ENCODE peak calls at places on chromosomes 13 and 19, in ten cellular contexts. One of them, this sample, is unnamed.

GRCh38 chr13:46173656-46174055 is 8.3 kb downstream of the LCP1 start:
- DNase-seq in CD4-positive, alpha-beta T cell: no peak
- DNase-seq in fibroblast of lung: no peak
- DNase-seq in tibial nerve: no peak
- DNase-seq in HepG2: no peak
- DNase-seq in WERI-Rb-1: no peak
- DNase-seq in IMR-90: no peak
- DNase-seq in GM23338: no peak
- DNase-seq in lower lobe of right lung: no peak
- DNase-seq in fibroblast of pulmonary artery: no peak
- DNase-seq in this sample: no peak

GRCh38 chr19:45442927-45443461 is 19.3 kb upstream of the ERCC1 start:
- DNase-seq in CD4-positive, alpha-beta T cell: peak; percentile 51
- DNase-seq in fibroblast of lung: peak; percentile 41
- DNase-seq in tibial nerve: peak; percentile 48
- DNase-seq in HepG2: no peak
- DNase-seq in WERI-Rb-1: peak; percentile 68
- DNase-seq in IMR-90: peak; percentile 59
- DNase-seq in GM23338: peak; percentile 69
- DNase-seq in lower lobe of right lung: peak; percentile 84
- DNase-seq in fibroblast of pulmonary artery: peak; percentile 56
- DNase-seq in this sample: no peak

GRCh38 chr19:55446060-55446459 is 3.0 kb upstream of the SHISA7 start:
- DNase-seq in CD4-positive, alpha-beta T cell: no peak
- DNase-seq in fibroblast of lung: no peak
- DNase-seq in tibial nerve: no peak
- DNase-seq in HepG2: peak; percentile 49
- DNase-seq in WERI-Rb-1: no peak
- DNase-seq in IMR-90: no peak
- DNase-seq in GM23338: no peak
- DNase-seq in lower lobe of right lung: no peak
- DNase-seq in fibroblast of pulmonary artery: no peak
- DNase-seq in this sample: no peak

GRCh38 chr13:60155978-60156377 is 7.8 kb downstream of the DIAPH3 start:
- DNase-seq in CD4-positive, alpha-beta T cell: no peak
- DNase-seq in fibroblast of lung: no peak
- DNase-seq in tibial nerve: no peak
- DNase-seq in HepG2: no peak
- DNase-seq in WERI-Rb-1: no peak
- DNase-seq in IMR-90: peak; percentile 8
- DNase-seq in GM23338: peak; percentile 58
- DNase-seq in lower lobe of right lung: no peak
- DNase-seq in fibroblast of pulmonary artery: peak; percentile 43
- DNase-seq in this sample: no peak

GRCh38 chr13:25347156-25347555 is 24.6 kb upstream of the ATP8A2 start:
- DNase-seq in CD4-positive, alpha-beta T cell: no peak
- DNase-seq in fibroblast of lung: no peak
- DNase-seq in tibial nerve: no peak
- DNase-seq in HepG2: no peak
- DNase-seq in WERI-Rb-1: no peak
- DNase-seq in IMR-90: no peak
- DNase-seq in GM23338: peak; percentile 53
- DNase-seq in lower lobe of right lung: no peak
- DNase-seq in fibroblast of pulmonary artery: no peak
- DNase-seq in this sample: no peak

GRCh38 chr13:57632276-57633140 is 964 bp downstream of the PCDH17 start:
- DNase-seq in CD4-positive, alpha-beta T cell: no peak
- DNase-seq in fibroblast of lung: peak; percentile 31
- DNase-seq in tibial nerve: no peak
- DNase-seq in HepG2: no peak
- DNase-seq in WERI-Rb-1: no peak
- DNase-seq in IMR-90: no peak
- DNase-seq in GM23338: peak; percentile 65
- DNase-seq in lower lobe of right lung: peak; percentile 46
- DNase-seq in fibroblast of pulmonary artery: peak; percentile 12
- DNase-seq in this sample: no peak

GRCh38 chr19:2790557-2791271 is 5.4 kb downstream of the THOP1 start:
- DNase-seq in CD4-positive, alpha-beta T cell: no peak
- DNase-seq in fibroblast of lung: no peak
- DNase-seq in tibial nerve: no peak
- DNase-seq in HepG2: peak; percentile 85
- DNase-seq in WERI-Rb-1: no peak
- DNase-seq in IMR-90: no peak
- DNase-seq in GM23338: no peak
- DNase-seq in lower lobe of right lung: no peak
- DNase-seq in fibroblast of pulmonary artery: no peak
- DNase-seq in this sample: no peak

GRCh38 chr19:23190341-23190740 is 59.9 kb downstream of the ZNF724 start:
- DNase-seq in CD4-positive, alpha-beta T cell: no peak
- DNase-seq in fibroblast of lung: no peak
- DNase-seq in tibial nerve: no peak
- DNase-seq in HepG2: no peak
- DNase-seq in WERI-Rb-1: no peak
- DNase-seq in IMR-90: no peak
- DNase-seq in GM23338: no peak
- DNase-seq in lower lobe of right lung: no peak
- DNase-seq in fibroblast of pulmonary artery: no peak
- DNase-seq in this sample: no peak

GRCh38 chr13:79837741-79838450 is 356.9 kb downstream of the NDFIP2 start:
- DNase-seq in CD4-positive, alpha-beta T cell: no peak
- DNase-seq in fibroblast of lung: no peak
- DNase-seq in tibial nerve: no peak
- DNase-seq in HepG2: no peak
- DNase-seq in WERI-Rb-1: no peak
- DNase-seq in IMR-90: peak; percentile 75
- DNase-seq in GM23338: no peak
- DNase-seq in lower lobe of right lung: no peak
- DNase-seq in fibroblast of pulmonary artery: peak; percentile 56
- DNase-seq in this sample: no peak

GRCh38 chr19:7953060-7953459 is 9.6 kb upstream of the TIMM44 start:
- DNase-seq in CD4-positive, alpha-beta T cell: no peak
- DNase-seq in fibroblast of lung: no peak
- DNase-seq in tibial nerve: no peak
- DNase-seq in HepG2: no peak
- DNase-seq in WERI-Rb-1: no peak
- DNase-seq in IMR-90: peak; percentile 21
- DNase-seq in GM23338: no peak
- DNase-seq in lower lobe of right lung: no peak
- DNase-seq in fibroblast of pulmonary artery: peak; percentile 72
- DNase-seq in this sample: no peak

GRCh38 chr19:47005164-47005641 is 14.4 kb upstream of the NPAS1 start:
- DNase-seq in CD4-positive, alpha-beta T cell: no peak
- DNase-seq in fibroblast of lung: no peak
- DNase-seq in tibial nerve: no peak
- DNase-seq in HepG2: peak; percentile 30
- DNase-seq in WERI-Rb-1: no peak
- DNase-seq in IMR-90: no peak
- DNase-seq in GM23338: peak; percentile 41
- DNase-seq in lower lobe of right lung: no peak
- DNase-seq in fibroblast of pulmonary artery: no peak
- DNase-seq in this sample: no peak

GRCh38 chr13:37681295-37682032 is 82.9 kb upstream of the POSTN start:
- DNase-seq in CD4-positive, alpha-beta T cell: no peak
- DNase-seq in fibroblast of lung: peak; percentile 97
- DNase-seq in tibial nerve: no peak
- DNase-seq in HepG2: no peak
- DNase-seq in WERI-Rb-1: no peak
- DNase-seq in IMR-90: peak; percentile 94
- DNase-seq in GM23338: no peak
- DNase-seq in lower lobe of right lung: no peak
- DNase-seq in fibroblast of pulmonary artery: peak; percentile 95
- DNase-seq in this sample: no peak

GRCh38 chr13:112588490-112589297 is 741 bp upstream of the TUBGCP3 start:
- DNase-seq in CD4-positive, alpha-beta T cell: no peak
- DNase-seq in fibroblast of lung: peak; percentile 21
- DNase-seq in tibial nerve: no peak
- DNase-seq in HepG2: no peak
- DNase-seq in WERI-Rb-1: no peak
- DNase-seq in IMR-90: no peak
- DNase-seq in GM23338: no peak
- DNase-seq in lower lobe of right lung: no peak
- DNase-seq in fibroblast of pulmonary artery: no peak
- DNase-seq in this sample: no peak

GRCh38 chr13:75724742-75725504 is 88.8 kb downstream of the LMO7 start:
- DNase-seq in CD4-positive, alpha-beta T cell: no peak
- DNase-seq in fibroblast of lung: no peak
- DNase-seq in tibial nerve: no peak
- DNase-seq in HepG2: no peak
- DNase-seq in WERI-Rb-1: no peak
- DNase-seq in IMR-90: no peak
- DNase-seq in GM23338: no peak
- DNase-seq in lower lobe of right lung: no peak
- DNase-seq in fibroblast of pulmonary artery: no peak
- DNase-seq in this sample: no peak

GRCh38 chr19:1219786-1220451 is 14.3 kb downstream of the STK11 start:
- DNase-seq in CD4-positive, alpha-beta T cell: no peak
- DNase-seq in fibroblast of lung: no peak
- DNase-seq in tibial nerve: no peak
- DNase-seq in HepG2: no peak
- DNase-seq in WERI-Rb-1: no peak
- DNase-seq in IMR-90: no peak
- DNase-seq in GM23338: no peak
- DNase-seq in lower lobe of right lung: no peak
- DNase-seq in fibroblast of pulmonary artery: no peak
- DNase-seq in this sample: no peak

GRCh38 chr19:1218751-1219567 is 13.4 kb downstream of the STK11 start:
- DNase-seq in CD4-positive, alpha-beta T cell: no peak
- DNase-seq in fibroblast of lung: no peak
- DNase-seq in tibial nerve: no peak
- DNase-seq in HepG2: no peak
- DNase-seq in WERI-Rb-1: no peak
- DNase-seq in IMR-90: no peak
- DNase-seq in GM23338: no peak
- DNase-seq in lower lobe of right lung: no peak
- DNase-seq in fibroblast of pulmonary artery: no peak
- DNase-seq in this sample: no peak

GRCh38 chr19:1221904-1222255 is 15.9 kb downstream of the CBARP start:
- DNase-seq in CD4-positive, alpha-beta T cell: no peak
- DNase-seq in fibroblast of lung: no peak
- DNase-seq in tibial nerve: no peak
- DNase-seq in HepG2: no peak
- DNase-seq in WERI-Rb-1: no peak
- DNase-seq in IMR-90: no peak
- DNase-seq in GM23338: no peak
- DNase-seq in lower lobe of right lung: no peak
- DNase-seq in fibroblast of pulmonary artery: no peak
- DNase-seq in this sample: no peak

GRCh38 chr19:1221141-1221903 is 15.7 kb downstream of the STK11 start:
- DNase-seq in CD4-positive, alpha-beta T cell: no peak
- DNase-seq in fibroblast of lung: peak; percentile 59
- DNase-seq in tibial nerve: peak; percentile 51
- DNase-seq in HepG2: peak; percentile 38
- DNase-seq in WERI-Rb-1: peak; percentile 78
- DNase-seq in IMR-90: peak; percentile 54
- DNase-seq in GM23338: no peak
- DNase-seq in lower lobe of right lung: no peak
- DNase-seq in fibroblast of pulmonary artery: peak; percentile 61
- DNase-seq in this sample: no peak

GRCh38 chr19:1220452-1221037 is 15.0 kb downstream of the STK11 start:
- DNase-seq in CD4-positive, alpha-beta T cell: no peak
- DNase-seq in fibroblast of lung: no peak
- DNase-seq in tibial nerve: no peak
- DNase-seq in HepG2: no peak
- DNase-seq in WERI-Rb-1: peak; percentile 90
- DNase-seq in IMR-90: no peak
- DNase-seq in GM23338: no peak
- DNase-seq in lower lobe of right lung: no peak
- DNase-seq in fibroblast of pulmonary artery: no peak
- DNase-seq in this sample: no peak
- TF ChIP-seq CTCF in CD4-positive, alpha-beta T cell: no peak
- TF ChIP-seq CTCF in fibroblast of lung: no peak
- TF ChIP-seq CTCF in tibial nerve: no peak
- TF ChIP-seq CTCF in HepG2: no peak
- TF ChIP-seq CTCF in WERI-Rb-1: peak; percentile 84
- TF ChIP-seq CTCF in IMR-90: no peak
- TF ChIP-seq CTCF in GM23338: peak; percentile 28
- TF ChIP-seq CTCF in lower lobe of right lung: no peak
- TF ChIP-seq CTCF in fibroblast of pulmonary artery: no peak
- TF ChIP-seq CTCF in this sample: peak; percentile 11

GRCh38 chr13:110323172-110323851 is 16.2 kb downstream of the COL4A2 start:
- DNase-seq in CD4-positive, alpha-beta T cell: no peak
- DNase-seq in fibroblast of lung: peak; percentile 50
- DNase-seq in tibial nerve: no peak
- DNase-seq in HepG2: no peak
- DNase-seq in WERI-Rb-1: no peak
- DNase-seq in IMR-90: peak; percentile 96
- DNase-seq in GM23338: peak; percentile 67
- DNase-seq in lower lobe of right lung: no peak
- DNase-seq in fibroblast of pulmonary artery: no peak
- DNase-seq in this sample: no peak
- TF ChIP-seq CTCF in CD4-positive, alpha-beta T cell: no peak
- TF ChIP-seq CTCF in fibroblast of lung: peak; percentile 4
- TF ChIP-seq CTCF in tibial nerve: no peak
- TF ChIP-seq CTCF in HepG2: no peak
- TF ChIP-seq CTCF in WERI-Rb-1: peak; percentile 21
- TF ChIP-seq CTCF in IMR-90: peak; percentile 18
- TF ChIP-seq CTCF in GM23338: no peak
- TF ChIP-seq CTCF in lower lobe of right lung: no peak
- TF ChIP-seq CTCF in fibroblast of pulmonary artery: peak; percentile 16
- TF ChIP-seq CTCF in this sample: peak; percentile 30

GRCh38 chr19:41860419-41861097 is 503 bp downstream of the RPS19 start:
- DNase-seq in CD4-positive, alpha-beta T cell: no peak
- DNase-seq in fibroblast of lung: peak; percentile 40
- DNase-seq in tibial nerve: no peak
- DNase-seq in HepG2: no peak
- DNase-seq in WERI-Rb-1: no peak
- DNase-seq in IMR-90: no peak
- DNase-seq in GM23338: no peak
- DNase-seq in lower lobe of right lung: peak; percentile 69
- DNase-seq in fibroblast of pulmonary artery: no peak
- DNase-seq in this sample: no peak
- TF ChIP-seq CTCF in CD4-positive, alpha-beta T cell: no peak
- TF ChIP-seq CTCF in fibroblast of lung: no peak
- TF ChIP-seq CTCF in tibial nerve: no peak
- TF ChIP-seq CTCF in HepG2: no peak
- TF ChIP-seq CTCF in WERI-Rb-1: no peak
- TF ChIP-seq CTCF in IMR-90: no peak
- TF ChIP-seq CTCF in GM23338: no peak
- TF ChIP-seq CTCF in lower lobe of right lung: no peak
- TF ChIP-seq CTCF in fibroblast of pulmonary artery: no peak
- TF ChIP-seq CTCF in this sample: no peak

DNA sequence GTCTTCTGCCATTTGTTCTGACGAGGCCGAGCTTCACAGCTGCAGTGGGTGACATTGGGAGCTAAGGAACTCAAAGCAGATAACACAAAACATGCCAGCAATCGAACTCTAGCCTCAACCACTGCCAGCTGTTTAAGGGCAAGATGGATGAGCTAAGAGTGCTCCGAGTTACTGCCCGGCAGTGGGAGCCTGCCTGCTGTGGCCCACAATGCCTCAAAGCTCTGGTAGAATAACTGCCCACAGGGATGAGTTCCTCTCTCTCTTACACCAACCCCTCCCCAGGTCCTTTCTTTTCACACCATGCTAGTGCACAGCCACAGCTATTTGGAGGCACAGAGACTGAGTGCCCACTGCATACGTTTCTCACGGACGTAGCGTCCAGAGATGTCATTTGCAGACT is 330.5 kb downstream of the FGF9 start:
- DNase-seq in CD4-positive, alpha-beta T cell: no peak
- DNase-seq in fibroblast of lung: no peak
- DNase-seq in tibial nerve: no peak
- DNase-seq in HepG2: no peak
- DNase-seq in WERI-Rb-1: no peak
- DNase-seq in IMR-90: no peak
- DNase-seq in GM23338: no peak
- DNase-seq in lower lobe of right lung: no peak
- DNase-seq in fibroblast of pulmonary artery: no peak
- DNase-seq in this sample: peak; percentile 71
- TF ChIP-seq CTCF in CD4-positive, alpha-beta T cell: no peak
- TF ChIP-seq CTCF in fibroblast of lung: no peak
- TF ChIP-seq CTCF in tibial nerve: no peak
- TF ChIP-seq CTCF in HepG2: no peak
- TF ChIP-seq CTCF in WERI-Rb-1: no peak
- TF ChIP-seq CTCF in IMR-90: no peak
- TF ChIP-seq CTCF in GM23338: no peak
- TF ChIP-seq CTCF in lower lobe of right lung: no peak
- TF ChIP-seq CTCF in fibroblast of pulmonary artery: no peak
- TF ChIP-seq CTCF in this sample: no peak

This sample was measured in osteocyte.